ENCODE peak calls at places on chromosomes 2 and 18, in six cellular contexts. P is RWPE1, L is upper lobe of right lung, D is AG04449, I is glutamatergic neuron, U is cardiac fibroblast. S is an unnamed sample.

GRCh38 chr2:158457826-158458616 is 1.3 kb downstream of the PKP4 start:
- DNase-seq in P (peak; percentile 58), L (peak; percentile 91), D (no peak), I (peak; percentile 75), U (peak; percentile 59), S (peak; percentile 70)

GRCh38 chr2:236569593-236569973 is at the start of gene ACKR3:
- DNase-seq in P (peak; percentile 41), L (peak; percentile 73), D (peak; percentile 36), I (peak; percentile 69), U (peak; percentile 27), S (peak; percentile 91)

GRCh38 chr2:20592106-20593071 is 58.5 kb downstream of the HS1BP3 start:
- DNase-seq in P (no peak), L (peak; percentile 71), D (no peak), I (peak; percentile 3), U (no peak), S (no peak)

GRCh38 chr2:146817613-146818012 is 1027.2 kb upstream of the ACVR2A start:
- DNase-seq in P (peak; percentile 51), L (no peak), D (no peak), I (no peak), U (no peak), S (peak; percentile 88)

GRCh38 chr2:240585681-240586197 is 795 bp upstream of the CAPN10 start:
- DNase-seq in P (no peak), L (peak; percentile 48), D (no peak), I (peak; percentile 11), U (no peak), S (no peak)

GRCh38 chr2:19664651-19665050 is 237.1 kb downstream of the TTC32 start:
- DNase-seq in P (no peak), L (no peak), D (no peak), I (no peak), U (peak; percentile 40), S (peak; percentile 41)

GRCh38 chr2:240454031-240454901 is 18.8 kb downstream of the GPC1 start:
- DNase-seq in P (no peak), L (no peak), D (no peak), I (peak; percentile 49), U (no peak), S (no peak)

GRCh38 chr18:63508634-63509033 is 31.9 kb downstream of the SERPINB5 start:
- DNase-seq in P (no peak), L (no peak), D (no peak), I (no peak), U (no peak), S (peak; percentile 18)

GRCh38 chr2:230328155-230328458 is 1.1 kb downstream of the SP140L start:
- DNase-seq in P (no peak), L (no peak), D (no peak), I (no peak), U (no peak), S (no peak)

GRCh38 chr2:181004647-181005325 is 24.4 kb downstream of the UBE2E3 start:
- DNase-seq in P (no peak), L (no peak), D (no peak), I (no peak), U (no peak), S (no peak)

GRCh38 chr2:178632729-178633128 is 152.5 kb downstream of the PLEKHA3 start:
- DNase-seq in P (no peak), L (no peak), D (no peak), I (no peak), U (no peak), S (no peak)

GRCh38 chr2:219633276-219634065 is 6.0 kb downstream of the SLC4A3 start:
- DNase-seq in P (no peak), L (no peak), D (no peak), I (no peak), U (no peak), S (no peak)

GRCh38 chr2:126949775-126950174 is 51.1 kb downstream of the TEX51 start:
- DNase-seq in P (no peak), L (no peak), D (no peak), I (no peak), U (no peak), S (no peak)

GRCh38 chr18:59264651-59265245 is 8.5 kb downstream of the RAX start:
- DNase-seq in P (no peak), L (no peak), D (no peak), I (peak; percentile 34), U (no peak), S (no peak)

GRCh38 chr2:43848174-43848573 is 9.4 kb downstream of the ABCG8 start:
- DNase-seq in P (peak; percentile 26), L (no peak), D (no peak), I (no peak), U (no peak), S (peak; percentile 16)

GRCh38 chr2:17646096-17646554 is 105.6 kb downstream of the VSNL1 start:
- DNase-seq in P (peak; percentile 48), L (no peak), D (peak; percentile 41), I (no peak), U (peak; percentile 92), S (peak; percentile 90)

GRCh38 chr2:196059491-196059960 is 9.1 kb downstream of the DNAH7 start:
- DNase-seq in P (no peak), L (no peak), D (no peak), I (no peak), U (no peak), S (peak; percentile 67)

GRCh38 chr2:157692768-157693167 is 64.1 kb upstream of the ACVR1C start:
- DNase-seq in P (peak; percentile 89), L (no peak), D (peak; percentile 49), I (no peak), U (peak; percentile 89), S (peak; percentile 99)

GRCh38 chr2:134104754-134105153 is 149.1 kb upstream of the MGAT5 start:
- DNase-seq in P (no peak), L (no peak), D (no peak), I (no peak), U (peak; percentile 19), S (peak; percentile 56)

GRCh38 chr2:238313991-238314350 is 6.3 kb upstream of the TRAF3IP1 start:
- DNase-seq in P (no peak), L (no peak), D (no peak), I (no peak), U (no peak), S (no peak)

GRCh38 chr18:44973282-44973681 is 292.6 kb downstream of the SETBP1 start:
- DNase-seq in P (no peak), L (no peak), D (no peak), I (no peak), U (peak; percentile 17), S (no peak)
- TF ChIP-seq CTCF in P (no peak), L (no peak), D (peak; percentile 6), I (no peak), U (no peak), S (peak; percentile 13)

GRCh38 chr2:165562235-165562634 is 92.7 kb downstream of the CSRNP3 start:
- DNase-seq in P (no peak), L (no peak), D (no peak), I (no peak), U (no peak), S (no peak)

GRCh38 chr2:165568361-165568760 is 98.9 kb downstream of the CSRNP3 start:
- DNase-seq in P (no peak), L (no peak), D (no peak), I (no peak), U (no peak), S (no peak)

GRCh38 chr2:165558832-165559231 is 89.3 kb downstream of the CSRNP3 start:
- DNase-seq in P (no peak), L (no peak), D (no peak), I (no peak), U (peak; percentile 16), S (peak; percentile 27)

GRCh38 chr2:165560377-165560988 is 91.0 kb downstream of the CSRNP3 start:
- DNase-seq in P (no peak), L (no peak), D (no peak), I (no peak), U (no peak), S (no peak)

DNA sequence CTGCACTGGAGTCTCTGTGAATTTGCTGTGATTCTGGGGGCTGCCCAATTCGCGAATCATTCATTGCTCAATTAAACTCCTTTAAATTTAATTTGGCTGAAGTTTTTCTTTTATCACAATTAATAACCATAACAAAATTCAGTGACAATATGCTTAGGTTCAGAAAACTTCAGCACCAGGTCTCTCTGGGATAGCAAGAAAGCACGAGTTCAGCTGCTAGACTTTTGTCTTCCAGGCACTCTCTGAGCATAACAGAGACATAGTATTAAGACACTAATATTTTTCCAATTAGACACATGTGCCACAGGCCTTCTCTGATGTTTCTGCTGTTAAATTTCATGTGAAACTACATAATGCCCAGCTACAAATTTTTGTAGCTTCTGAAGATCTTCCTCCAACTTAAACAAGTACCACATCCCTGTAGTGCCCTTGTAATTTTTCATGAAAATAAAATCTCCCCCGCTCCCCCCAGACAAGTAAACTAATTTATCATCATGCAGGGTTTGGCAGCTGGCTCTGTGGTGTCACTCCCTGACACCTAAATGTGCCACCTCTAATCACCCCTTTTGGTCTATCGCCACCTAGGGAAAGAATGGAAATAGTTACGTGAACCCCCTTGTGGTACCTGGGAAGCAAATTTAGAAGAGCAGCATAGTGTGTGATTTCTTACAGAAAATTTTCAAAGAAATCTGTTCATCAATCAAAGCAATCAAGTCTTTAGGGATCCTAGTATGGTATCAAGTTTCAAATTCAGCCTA is 94.1 kb downstream of the CSRNP3 start:
- DNase-seq in P (no peak), L (no peak), D (no peak), I (no peak), U (no peak), S (no peak)
- TF ChIP-seq CTCF in P (no peak), L (no peak), D (no peak), I (no peak), U (peak; percentile 6), S (no peak)

GRCh38 chr2:41947701-41948396 is 100.0 kb upstream of the PKDCC start:
- DNase-seq in P (no peak), L (no peak), D (no peak), I (peak; percentile 33), U (no peak), S (no peak)
- TF ChIP-seq CTCF in P (no peak), L (no peak), D (no peak), I (no peak), U (no peak), S (no peak)

DNA sequence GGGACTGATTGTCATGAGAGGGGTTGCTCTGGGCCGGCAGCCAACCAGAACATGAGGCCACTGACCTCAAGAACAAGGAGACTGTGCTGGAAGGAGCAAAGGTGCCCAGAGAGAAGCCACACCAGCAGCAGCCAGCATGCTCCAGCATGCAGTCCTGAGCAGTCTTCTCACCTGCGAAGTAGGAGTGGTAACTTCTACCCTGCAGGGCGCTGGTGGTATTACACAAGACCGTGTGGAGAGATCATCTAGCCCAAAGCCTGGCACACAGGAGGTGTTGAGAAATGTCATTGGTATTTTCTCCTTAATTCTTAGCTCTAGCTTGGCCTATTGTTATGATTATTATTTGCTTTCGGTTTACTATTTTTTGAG is 132.7 kb downstream of the TSN start:
- DNase-seq in P (peak; percentile 53), L (no peak), D (no peak), I (no peak), U (no peak), S (peak; percentile 63)
- TF ChIP-seq CTCF in P (peak; percentile 37), L (no peak), D (no peak), I (peak; percentile 71), U (peak; percentile 47), S (peak; percentile 61)

GRCh38 chr2:36706451-36706850 is 9.9 kb downstream of the VIT start:
- DNase-seq in P (no peak), L (no peak), D (no peak), I (no peak), U (peak; percentile 47), S (no peak)

GRCh38 chr2:36707050-36707449 is 10.5 kb downstream of the VIT start:
- DNase-seq in P (peak; percentile 77), L (no peak), D (no peak), I (no peak), U (peak; percentile 65), S (peak; percentile 78)

GRCh38 chr2:36706021-36706328 is 9.5 kb downstream of the VIT start:
- DNase-seq in P (no peak), L (no peak), D (no peak), I (no peak), U (no peak), S (no peak)

GRCh38 chr2:36705326-36706020 is 9.0 kb downstream of the VIT start:
- DNase-seq in P (no peak), L (no peak), D (no peak), I (no peak), U (no peak), S (peak; percentile 57)

GRCh38 chr2:36708119-36708741 is 11.7 kb downstream of the VIT start:
- DNase-seq in P (peak; percentile 14), L (no peak), D (peak; percentile 54), I (no peak), U (peak; percentile 65), S (peak; percentile 53)
- TF ChIP-seq CTCF in P (no peak), L (no peak), D (peak; percentile 31), I (no peak), U (peak; percentile 36), S (no peak)